ENCODE peak calls at places on chromosome 1, in five cellular contexts. A is mesendoderm, R is psoas muscle, L is neuronal stem cell, F is brain microvascular endothelial cell. D is an unnamed sample. For H3K27me3, the result is how much of the 10 kb centered on the place peaks cover.

GRCh38 chr1:221605569-221605968 is 136.3 kb downstream of the DUSP10 start:
- DNase-seq in A (peak), L (no peak), F (no peak), R (no peak), D (no peak)

GRCh38 chr1:22709891-22710687 is 550 bp upstream of the EPHB2 start:
- DNase-seq in R (peak), L (peak), A (peak), F (peak), D (peak)

GRCh38 chr1:212488436-212489283 is 55.9 kb downstream of the NENF start:
- DNase-seq in A (peak), L (no peak), F (peak), R (peak), D (peak)

GRCh38 chr1:171644805-171645483 is 7.5 kb downstream of the MYOC start:
- DNase-seq in F (peak), R (peak), A (peak), L (peak), D (peak)

GRCh38 chr1:199747984-199748383 is 279.5 kb upstream of the NR5A2 start:
- DNase-seq in L (peak), F (no peak), R (no peak), A (peak), D (no peak)

GRCh38 chr1:17289756-17290155 is 18.2 kb upstream of the PADI4 start:
- DNase-seq in A (no peak), R (no peak), L (no peak), F (peak), D (no peak)

GRCh38 chr1:169550294-169550693 is 36.0 kb downstream of the F5 start:
- DNase-seq in F (peak), L (peak), A (peak), R (no peak), D (peak)

GRCh38 chr1:235776396-235776795 is 90.3 kb downstream of the LYST start:
- DNase-seq in R (no peak), F (no peak), A (no peak), L (no peak), D (no peak)

GRCh38 chr1:209800984-209801834 is 4.7 kb downstream of the IRF6 start:
- DNase-seq in A (no peak), F (no peak), L (no peak), R (peak), D (no peak)

GRCh38 chr1:205777994-205778393 is 2.7 kb upstream of the RAB29 start:
- DNase-seq in F (no peak), R (no peak), L (no peak), A (no peak), D (no peak)

GRCh38 chr1:234607091-234608025 is 2.6 kb downstream of the IRF2BP2 start:
- DNase-seq in F (no peak), L (peak), A (peak), R (peak), D (peak)

GRCh38 chr1:234823191-234824176 is 213.5 kb upstream of the IRF2BP2 start:
- DNase-seq in R (no peak), A (no peak), L (no peak), F (no peak), D (no peak)

GRCh38 chr1:31715097-31715872 is 11.5 kb upstream of the COL16A1 start:
- DNase-seq in R (peak), L (peak), A (peak), F (peak), D (peak)

GRCh38 chr1:64915381-64916274 is 50.7 kb downstream of the JAK1 start:
- DNase-seq in R (no peak), L (no peak), A (peak), F (peak), D (no peak)

GRCh38 chr1:113859478-113860175 is 11.9 kb downstream of the PTPN22 start:
- DNase-seq in F (no peak), A (no peak), R (no peak), L (no peak), D (no peak)

GRCh38 chr1:180250499-180250770 is 20.4 kb downstream of the LHX4 start:
- DNase-seq in L (no peak), A (no peak), F (no peak), R (no peak), D (no peak)

GRCh38 chr1:53738205-53739108 is 507 bp downstream of the GLIS1 start:
- DNase-seq in L (no peak), A (no peak), R (peak), F (no peak), D (no peak)

GRCh38 chr1:203742446-203742845 is 22.5 kb upstream of the LAX1 start:
- DNase-seq in F (peak), A (no peak), R (no peak), L (no peak), D (peak)

GRCh38 chr1:59375321-59376220 is 78.7 kb downstream of the FGGY start:
- DNase-seq in L (no peak), A (no peak), R (no peak), F (peak), D (no peak)

GRCh38 chr1:183620311-183620710 is 15.3 kb downstream of the ARPC5 start:
- DNase-seq in L (no peak), A (peak), F (no peak), R (no peak), D (no peak)

GRCh38 chr1:66564250-66564649 is 30.3 kb downstream of the SGIP1 start:
- DNase-seq in F (peak), L (no peak), A (no peak), R (no peak), D (peak)

GRCh38 chr1:94912263-94912986 is 14.5 kb downstream of the CNN3 start:
- DNase-seq in F (no peak), L (no peak), R (no peak), A (no peak), D (no peak)

GRCh38 chr1:168121314-168122029 is 15.3 kb downstream of the GPR161 start:
- DNase-seq in L (no peak), F (peak), R (peak), A (no peak), D (no peak)

GRCh38 chr1:52423771-52424170 is 19.4 kb downstream of the PRPF38A start:
- DNase-seq in F (no peak), A (peak), R (no peak), L (no peak), D (no peak)

GRCh38 chr1:244967159-244967558 is 102.8 kb upstream of the HNRNPU start:
- DNase-seq in R (no peak), A (no peak), F (no peak), L (no peak), D (no peak)

GRCh38 chr1:218463194-218464156 is 118.3 kb downstream of the TGFB2 start:
- DNase-seq in A (no peak), F (peak), R (peak), L (peak), D (no peak)

GRCh38 chr1:94496076-94496755 is 45.3 kb downstream of the F3 start:
- DNase-seq in F (no peak), R (no peak), L (no peak), A (no peak), D (no peak)

GRCh38 chr1:170471310-170471839 is 60.6 kb upstream of the GORAB start:
- DNase-seq in R (no peak), L (no peak), F (no peak), A (no peak), D (no peak)

GRCh38 chr1:30417701-30418425 is 305.5 kb downstream of the MATN1 start:
- DNase-seq in R (no peak), A (no peak), F (no peak), L (no peak), D (no peak)

GRCh38 chr1:55179177-55179835 is 35.9 kb downstream of the USP24 start:
- DNase-seq in L (no peak), R (no peak), A (no peak), F (no peak), D (no peak)

DNA sequence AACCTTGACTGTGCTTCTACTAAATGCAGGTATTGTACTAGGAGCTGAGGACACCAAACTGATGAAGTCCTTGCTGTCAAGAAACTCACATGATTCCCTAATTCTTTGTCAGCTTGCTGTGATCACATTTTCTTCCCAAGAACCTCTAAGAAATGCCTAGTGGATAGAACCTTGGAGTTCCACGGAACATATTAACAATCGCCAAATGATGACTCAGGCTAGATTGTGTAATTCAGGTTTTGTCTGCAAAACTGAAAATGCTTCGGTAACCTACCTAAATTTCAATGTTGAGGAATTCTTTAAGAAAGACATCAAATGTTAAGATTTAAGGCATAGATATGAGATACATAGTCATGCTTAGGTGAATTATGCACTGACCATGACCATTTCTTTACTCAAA is 1.7 kb upstream of the GADD45A start:
- DNase-seq in F (peak), L (no peak), A (no peak), R (no peak), D (no peak)
- H3K4me3 ChIP-seq in F (no peak), L (no peak), A (no peak), R (no peak), D (no peak)

DNA sequence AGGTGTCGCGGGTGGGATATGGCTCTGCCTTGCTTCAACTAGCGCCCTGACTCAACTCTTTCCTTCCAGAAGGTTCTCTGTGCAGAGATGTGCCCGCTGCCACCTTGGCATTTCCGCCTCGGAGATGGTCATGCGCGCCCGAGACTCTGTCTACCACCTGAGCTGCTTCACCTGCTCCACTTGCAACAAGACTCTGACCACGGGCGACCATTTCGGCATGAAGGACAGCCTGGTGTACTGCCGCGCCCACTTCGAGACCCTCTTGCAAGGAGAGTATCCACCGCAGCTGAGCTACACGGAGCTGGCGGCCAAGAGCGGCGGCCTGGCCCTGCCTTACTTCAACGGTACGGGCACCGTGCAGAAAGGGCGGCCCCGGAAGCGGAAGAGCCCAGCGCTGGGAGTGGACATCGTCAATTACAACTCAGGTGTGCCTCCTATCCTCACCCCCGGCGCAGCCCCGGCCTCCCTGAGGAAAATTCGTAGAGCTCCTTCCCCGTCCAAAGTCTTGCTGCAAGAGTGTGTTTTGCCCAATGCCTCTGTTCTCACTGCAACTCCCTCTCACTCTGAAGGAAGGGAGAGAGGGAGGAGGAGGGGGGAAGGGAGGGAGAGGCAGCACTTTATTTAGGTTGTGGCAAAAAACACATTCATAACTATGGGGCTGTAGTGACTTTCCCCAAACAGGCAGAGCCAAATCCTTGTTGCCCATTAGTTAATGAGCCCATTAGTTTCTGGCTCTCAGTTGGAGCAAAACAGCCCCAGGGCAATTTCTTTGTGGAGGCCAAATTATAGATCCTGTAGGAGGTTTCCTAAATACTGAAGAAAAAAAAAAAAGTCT is 4.3 kb downstream of the LHX9 start:
- DNase-seq in F (no peak), R (no peak), A (peak), L (peak), D (no peak)
- H3K27me3 ChIP-seq in F (half or more), R (under half), A (half or more), L (half or more), D (under half)

DNA sequence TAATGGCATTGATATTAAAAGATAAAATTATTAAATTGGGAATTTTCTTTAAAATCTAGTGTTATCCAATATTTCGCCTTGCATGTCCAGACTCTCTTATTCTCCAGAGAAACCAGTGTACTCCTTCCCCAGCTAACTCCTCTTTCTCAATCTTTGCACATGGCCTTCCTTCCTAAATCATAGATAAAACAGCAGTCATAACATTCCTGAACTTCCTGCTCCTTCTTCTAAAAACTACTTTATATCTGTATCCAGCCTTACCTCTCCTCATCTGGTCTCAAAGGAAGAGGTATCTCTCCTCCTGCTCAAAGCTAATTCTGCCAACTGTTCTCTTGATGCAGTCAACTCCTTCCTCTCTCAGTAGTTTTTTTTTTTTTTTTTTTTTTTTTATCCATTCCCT is 39.5 kb upstream of the NEK7 start:
- DNase-seq in L (no peak), F (no peak), A (no peak), R (no peak), D (no peak)
- H3K27ac ChIP-seq in L (no peak), F (peak), A (no peak), R (no peak), D (no peak)

GRCh38 chr1:24385160-24385939 is 28.2 kb downstream of the STPG1 start:
- DNase-seq in R (no peak), F (peak), A (peak), L (no peak), D (no peak)
- H3K4me3 ChIP-seq in R (no peak), F (no peak), A (no peak), L (no peak), D (no peak)

D was measured in SJCRH30.